ENCODE peak calls at places on chromosomes 6 and 20, in four cellular contexts. O is AG04450, I is fibroblast of villous mesenchyme, Z is brain microvascular endothelial cell. T is an unnamed sample.
A peak's percentile ranks its signal among the peaks of the same experiment; 100 is the strongest.

GRCh38 chr20:53722515-53723036 is 128.9 kb upstream of the ZNF217 start:
- DNase-seq in I (no peak), O (no peak), Z (no peak), T (no peak)

GRCh38 chr6:3455121-3455489 is 1.7 kb downstream of the SLC22A23 start:
- DNase-seq in Z (no peak), O (no peak), I (no peak), T (no peak)

GRCh38 chr6:108492131-108492766 is 68.5 kb upstream of the FOXO3 start:
- DNase-seq in O (peak; percentile 7), Z (peak; percentile 33), I (peak; percentile 58), T (peak; percentile 19)

GRCh38 chr6:10412165-10412947 is 2.5 kb downstream of the TFAP2A start:
- DNase-seq in O (peak; percentile 33), Z (peak; percentile 46), I (peak; percentile 65), T (peak; percentile 94)

GRCh38 chr6:143159001-143159400 is 98.3 kb downstream of the AIG1 start:
- DNase-seq in O (no peak), Z (no peak), I (no peak), T (no peak)

GRCh38 chr6:44257753-44258324 is 511 bp upstream of the SLC35B2 start:
- DNase-seq in Z (no peak), I (no peak), O (no peak), T (no peak)

GRCh38 chr6:134676307-134677281 is 273.3 kb downstream of the ALDH8A1 start:
- DNase-seq in O (no peak), I (peak; percentile 94), Z (peak; percentile 33), T (no peak)

GRCh38 chr6:25962368-25963127 is at the start of gene TRIM38:
- DNase-seq in I (peak; percentile 97), O (peak; percentile 53), Z (peak; percentile 93), T (peak; percentile 18)

GRCh38 chr20:32344835-32345506 is 13.2 kb upstream of the ASXL1 start:
- DNase-seq in Z (no peak), O (no peak), I (peak; percentile 81), T (peak; percentile 30)

GRCh38 chr6:43993881-43994523 is 133.2 kb downstream of the MRPL14 start:
- DNase-seq in Z (no peak), O (no peak), I (no peak), T (peak; percentile 42)

GRCh38 chr6:152595507-152595906 is 41.7 kb downstream of the SYNE1 start:
- DNase-seq in O (no peak), I (peak; percentile 32), Z (no peak), T (peak; percentile 11)

GRCh38 chr6:18390476-18390875 is 3.3 kb downstream of the RNF144B start:
- DNase-seq in I (no peak), Z (no peak), O (no peak), T (no peak)

GRCh38 chr20:32067234-32067821 is 15.3 kb downstream of the HCK start:
- DNase-seq in O (peak; percentile 36), I (peak; percentile 52), Z (peak; percentile 85), T (no peak)

GRCh38 chr6:134706153-134706552 is 243.7 kb downstream of the ALDH8A1 start:
- DNase-seq in I (no peak), Z (no peak), O (no peak), T (peak; percentile 13)

GRCh38 chr20:34891166-34892062 is 15.0 kb downstream of the ACSS2 start:
- DNase-seq in I (peak; percentile 69), O (no peak), Z (peak; percentile 40), T (no peak)

GRCh38 chr6:83429857-83430605 is 820 bp downstream of the ME1 start:
- DNase-seq in I (peak; percentile 36), O (no peak), Z (peak; percentile 49), T (peak; percentile 30)

GRCh38 chr20:49825521-49826033 is 12.9 kb downstream of the SLC9A8 start:
- DNase-seq in O (no peak), Z (no peak), I (no peak), T (no peak)

GRCh38 chr6:90643366-90643765 is 56.5 kb upstream of the MAP3K7 start:
- DNase-seq in Z (no peak), O (no peak), I (no peak), T (no peak)

GRCh38 chr6:16676978-16677377 is 84.3 kb downstream of the ATXN1 start:
- DNase-seq in I (peak; percentile 78), Z (peak; percentile 37), O (no peak), T (no peak)

GRCh38 chr6:167162591-167162990 is 4.8 kb upstream of the GPR31 start:
- DNase-seq in O (no peak), I (no peak), Z (no peak), T (no peak)

GRCh38 chr6:105936972-105937371 is 149.2 kb upstream of the PRDM1 start:
- DNase-seq in Z (no peak), I (no peak), O (no peak), T (no peak)

GRCh38 chr20:47355489-47356219 is 845 bp downstream of the ZMYND8 start:
- DNase-seq in O (no peak), Z (no peak), I (no peak), T (no peak)

GRCh38 chr6:3516094-3516493 is 59.2 kb upstream of the SLC22A23 start:
- DNase-seq in O (no peak), Z (no peak), I (peak; percentile 41), T (no peak)

GRCh38 chr20:39109933-39110818 is 148.0 kb downstream of the DHX35 start:
- DNase-seq in I (no peak), Z (no peak), O (no peak), T (peak; percentile 71)

GRCh38 chr6:82909551-82909950 is 156.1 kb downstream of the UBE3D start:
- DNase-seq in O (no peak), Z (no peak), I (no peak), T (no peak)

GRCh38 chr20:3753098-3753497 is 14.5 kb downstream of the ADISSP start:
- DNase-seq in O (peak; percentile 43), Z (peak; percentile 68), I (peak; percentile 79), T (peak; percentile 94)

GRCh38 chr6:88512951-88513350 is 346.8 kb upstream of the CNR1 start:
- DNase-seq in I (no peak), Z (no peak), O (no peak), T (no peak)

GRCh38 chr6:139256087-139256486 is 35.7 kb downstream of the TXLNB start:
- DNase-seq in I (no peak), Z (peak; percentile 70), O (peak; percentile 57), T (no peak)

GRCh38 chr20:50224052-50224451 is 33.4 kb downstream of the CEBPB start:
- DNase-seq in Z (no peak), O (no peak), I (no peak), T (no peak)

GRCh38 chr6:107344383-107344782 is 115.0 kb downstream of the PDSS2 start:
- DNase-seq in O (no peak), Z (no peak), I (no peak), T (no peak)

GRCh38 chr6:130713144-130713543 is 114.1 kb upstream of the SMLR1 start:
- DNase-seq in O (no peak), Z (no peak), I (no peak), T (peak; percentile 60)

GRCh38 chr6:45326698-45327417 is 1.3 kb upstream of the RUNX2 start:
- DNase-seq in I (no peak), Z (no peak), O (no peak), T (no peak)

GRCh38 chr6:45323656-45324224 is 4.4 kb upstream of the RUNX2 start:
- DNase-seq in I (no peak), O (no peak), Z (no peak), T (no peak)

GRCh38 chr6:45328523-45328922 is 393 bp downstream of the RUNX2 start:
- DNase-seq in Z (no peak), O (no peak), I (no peak), T (no peak)

GRCh38 chr6:45327956-45328522 is at the start of gene RUNX2:
- DNase-seq in I (peak; percentile 47), O (peak; percentile 49), Z (peak; percentile 47), T (no peak)
- H3K4me3 ChIP-seq in I (no peak within 1 kb of the TSS), O (peak within 1 kb of the TSS; percentile 37), Z (peak within 1 kb of the TSS; percentile 43), T (no peak within 1 kb of the TSS)

GRCh38 chr20:20744170-20744725 is 31.8 kb upstream of the RALGAPA2 start:
- DNase-seq in Z (no peak), O (no peak), I (no peak), T (no peak)

GRCh38 chr20:20741067-20742045 is 28.9 kb upstream of the RALGAPA2 start:
- DNase-seq in I (no peak), Z (no peak), O (no peak), T (no peak)

GRCh38 chr20:20740595-20740994 is 28.2 kb upstream of the RALGAPA2 start:
- DNase-seq in I (no peak), Z (no peak), O (no peak), T (no peak)

GRCh38 chr20:20743511-20744169 is 31.2 kb upstream of the RALGAPA2 start:
- DNase-seq in I (no peak), O (no peak), Z (no peak), T (peak; percentile 33)
- H3K4me3 ChIP-seq in I (no peak overlapping the region), O (no peak overlapping the region), Z (no peak overlapping the region), T (no peak overlapping the region)

GRCh38 chr6:71480577-71480976 is 192.0 kb downstream of the OGFRL1 start:
- DNase-seq in I (no peak), Z (no peak), O (no peak), T (no peak)

GRCh38 chr6:71476872-71477271 is 188.3 kb downstream of the OGFRL1 start:
- DNase-seq in O (no peak), Z (no peak), I (no peak), T (no peak)

GRCh38 chr6:71476371-71476770 is 187.8 kb downstream of the OGFRL1 start:
- DNase-seq in O (no peak), Z (no peak), I (no peak), T (no peak)

GRCh38 chr6:71481021-71481420 is 192.4 kb downstream of the OGFRL1 start:
- DNase-seq in O (no peak), Z (no peak), I (no peak), T (no peak)

GRCh38 chr6:71478834-71479541 is 190.4 kb downstream of the OGFRL1 start:
- DNase-seq in I (peak; percentile 72), Z (peak; percentile 79), O (peak; percentile 74), T (no peak)
- H3K4me3 ChIP-seq in I (no peak overlapping the region), Z (no peak overlapping the region), O (no peak overlapping the region), T (no peak overlapping the region)

DNA sequence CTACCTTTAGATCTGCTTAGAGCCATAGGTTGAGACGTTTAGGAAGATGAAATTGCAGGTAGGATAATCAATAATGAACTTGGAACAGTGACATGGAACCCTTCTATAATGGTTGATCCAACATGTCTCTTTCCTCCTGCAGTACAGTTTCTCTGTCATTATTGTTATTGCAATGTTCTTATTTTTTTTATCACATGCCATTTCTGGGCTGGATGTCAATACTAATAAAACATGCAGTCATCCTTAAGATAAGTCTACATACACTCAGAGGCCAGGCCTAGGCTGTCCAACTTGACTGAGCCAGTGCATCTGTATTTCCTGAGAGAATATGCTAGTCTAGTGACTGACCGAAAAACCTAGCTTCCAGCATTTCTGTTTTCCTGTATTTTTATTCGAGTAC is 75.3 kb upstream of the THEMIS start:
- DNase-seq in I (no peak), Z (no peak), O (no peak), T (no peak)
- H3K4me3 ChIP-seq in I (no peak overlapping the region), Z (no peak overlapping the region), O (no peak overlapping the region), T (no peak overlapping the region)